ENCODE peak calls at places on chromosomes 4 and X, in five cellular contexts. A is keratinocyte, F is cardiac muscle cell, E is fibroblast of lung, X is GM12865. N is an unnamed sample.

GRCh38 chr4:128376303-128376702 is 88.7 kb upstream of the PGRMC2 start:
- DNase-seq in X (no peak), E (no peak), A (no peak), F (no peak), N (no peak)

GRCh38 chrX:120857240-120857639 is 18.4 kb downstream of the CT47B1 start:
- DNase-seq in E (no peak), A (no peak), F (no peak), X (peak; percentile 4), N (peak; percentile 1)

GRCh38 chr4:86927843-86928395 is 6.9 kb upstream of the AFF1 start:
- DNase-seq in X (no peak), E (peak; percentile 97), A (peak; percentile 92), F (no peak), N (peak; percentile 98)

GRCh38 chrX:9336501-9336900 is 128.4 kb upstream of the TBL1X start:
- DNase-seq in E (no peak), A (no peak), X (no peak), F (no peak), N (no peak)

GRCh38 chr4:128241425-128241913 is 46.1 kb downstream of the PGRMC2 start:
- DNase-seq in X (no peak), E (peak; percentile 93), F (no peak), A (peak; percentile 93), N (peak; percentile 92)

GRCh38 chr4:118829107-118829506 is 6.8 kb downstream of the SEC24D start:
- DNase-seq in X (no peak), A (no peak), F (no peak), E (no peak), N (no peak)

GRCh38 chrX:57595381-57595811 is 3.6 kb downstream of the ZXDB start:
- DNase-seq in F (no peak), A (peak; percentile 41), X (peak; percentile 16), E (peak; percentile 91), N (peak; percentile 77)

GRCh38 chrX:154019633-154020499 is at the start of gene IRAK1:
- DNase-seq in E (peak; percentile 57), F (peak; percentile 51), A (no peak), X (peak; percentile 69), N (peak; percentile 60)

GRCh38 chr4:103100691-103101090 is 1.1 kb upstream of the BDH2 start:
- DNase-seq in A (no peak), E (no peak), X (no peak), F (no peak), N (no peak)

GRCh38 chrX:44092778-44093177 is 119.6 kb upstream of the NDP start:
- DNase-seq in E (no peak), A (no peak), F (no peak), X (no peak), N (no peak)

GRCh38 chr4:111187108-111187507 is 564.2 kb upstream of the PITX2 start:
- DNase-seq in E (no peak), X (no peak), A (no peak), F (no peak), N (no peak)

GRCh38 chrX:13699183-13699826 is 10.4 kb downstream of the RAB9A start:
- DNase-seq in E (peak; percentile 47), F (no peak), X (peak; percentile 49), A (no peak), N (no peak)

GRCh38 chrX:110383414-110383813 is 24.8 kb downstream of the RTL9 start:
- DNase-seq in F (no peak), X (no peak), A (no peak), E (peak; percentile 92), N (peak; percentile 83)

GRCh38 chr4:173990879-173991231 is 292.6 kb downstream of the FBXO8 start:
- DNase-seq in X (no peak), A (no peak), E (no peak), F (peak; percentile 87), N (peak; percentile 62)

GRCh38 chr4:7960790-7961655 is 21.4 kb upstream of the AFAP1 start:
- DNase-seq in F (peak; percentile 42), X (peak; percentile 41), A (no peak), E (peak; percentile 100), N (peak; percentile 99)

GRCh38 chr4:145298885-145299284 is 118.5 kb upstream of the OTUD4 start:
- DNase-seq in E (no peak), X (peak; percentile 54), F (no peak), A (no peak), N (no peak)

GRCh38 chr4:70670332-70671014 is 4.2 kb upstream of the JCHAIN start:
- DNase-seq in A (no peak), E (peak; percentile 64), X (no peak), F (no peak), N (no peak)

GRCh38 chr4:152255437-152255836 is 280.5 kb downstream of the FBXW7 start:
- DNase-seq in F (peak; percentile 37), X (peak; percentile 89), A (no peak), E (peak; percentile 44), N (peak; percentile 14)

GRCh38 chrX:85992811-85993229 is 54.5 kb downstream of the CHM start:
- DNase-seq in E (peak; percentile 55), F (no peak), A (no peak), X (no peak), N (peak; percentile 37)

GRCh38 chrX:102867254-102867653 is 69.8 kb upstream of the RAB40AL start:
- DNase-seq in X (no peak), E (no peak), A (no peak), F (no peak), N (no peak)

GRCh38 chr4:114474401-114474800 is 124.2 kb upstream of the UGT8 start:
- DNase-seq in X (no peak), E (peak; percentile 12), F (no peak), A (no peak), N (no peak)

GRCh38 chrX:74924449-74925209 is 623 bp downstream of the NEXMIF start:
- DNase-seq in X (peak; percentile 80), E (peak; percentile 7), F (peak; percentile 28), A (no peak), N (peak; percentile 2)

GRCh38 chr4:139241086-139241783 is 38.8 kb downstream of the MGARP start:
- DNase-seq in E (no peak), A (no peak), F (no peak), X (no peak), N (no peak)

GRCh38 chrX:9429767-9430166 is 35.1 kb upstream of the TBL1X start:
- DNase-seq in F (no peak), E (no peak), A (no peak), X (no peak), N (no peak)

GRCh38 chrX:100477468-100477867 is 67.4 kb upstream of the PCDH19 start:
- DNase-seq in F (no peak), E (no peak), X (no peak), A (no peak), N (no peak)

DNA sequence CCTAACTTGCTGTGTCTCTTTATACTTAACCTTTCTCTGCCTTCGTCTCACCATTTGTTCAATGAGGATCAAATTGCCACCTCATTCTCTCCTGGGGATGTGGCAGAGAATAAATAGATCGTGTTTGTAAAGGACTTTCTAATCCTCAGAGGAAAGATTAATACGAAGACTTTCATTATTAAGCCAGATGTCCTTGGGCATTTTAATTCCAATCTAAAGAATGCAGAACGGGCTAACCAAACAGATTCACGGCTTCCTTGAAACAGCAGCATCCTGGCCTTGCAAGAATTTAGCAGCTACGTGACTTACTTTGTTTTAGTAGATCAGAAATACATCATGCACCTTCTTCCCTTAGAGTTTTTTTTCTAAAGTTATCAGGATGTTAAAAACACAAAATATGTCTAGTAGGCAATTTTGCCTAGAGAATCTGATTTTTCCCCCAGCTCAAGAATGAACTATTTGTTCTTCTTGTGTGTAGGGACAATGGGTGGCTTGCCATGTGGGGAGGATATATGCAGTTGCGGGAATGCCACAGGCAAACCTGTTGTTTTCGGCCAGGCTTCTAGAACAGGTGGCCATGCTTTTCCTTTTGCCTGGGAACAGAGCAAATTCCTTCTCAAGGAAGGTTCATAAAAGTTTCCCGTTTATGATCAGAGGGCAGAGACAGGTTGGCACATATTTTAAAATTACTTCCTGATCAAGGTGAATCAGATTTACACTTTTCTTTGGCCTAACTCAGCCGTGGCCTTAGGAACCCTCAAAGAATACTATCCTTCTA is 3.0 kb downstream of the MID1 start:
- DNase-seq in X (no peak), A (no peak), F (no peak), E (peak; percentile 14), N (no peak)
- H3K4me3 ChIP-seq in X (no peak overlapping the region), A (peak overlapping the region; percentile 77), F (peak overlapping the region; percentile 46), E (peak overlapping the region; percentile 89), N (peak overlapping the region; percentile 71)

GRCh38 chrX:47112316-47112954 is 32.1 kb downstream of the NDUFB11 start:
- DNase-seq in A (no peak), X (no peak), F (no peak), E (peak; percentile 11), N (no peak)
- TF ChIP-seq CTCF in A (no peak), X (no peak), F (no peak), E (no peak), N (no peak)

GRCh38 chr4:82217986-82218715 is 155.6 kb downstream of the HNRNPD start:
- DNase-seq in F (no peak), E (no peak), A (no peak), X (no peak), N (peak; percentile 1)

GRCh38 chr4:82219346-82219745 is 154.4 kb downstream of the HNRNPD start:
- DNase-seq in F (no peak), X (no peak), E (no peak), A (no peak), N (no peak)

DNA sequence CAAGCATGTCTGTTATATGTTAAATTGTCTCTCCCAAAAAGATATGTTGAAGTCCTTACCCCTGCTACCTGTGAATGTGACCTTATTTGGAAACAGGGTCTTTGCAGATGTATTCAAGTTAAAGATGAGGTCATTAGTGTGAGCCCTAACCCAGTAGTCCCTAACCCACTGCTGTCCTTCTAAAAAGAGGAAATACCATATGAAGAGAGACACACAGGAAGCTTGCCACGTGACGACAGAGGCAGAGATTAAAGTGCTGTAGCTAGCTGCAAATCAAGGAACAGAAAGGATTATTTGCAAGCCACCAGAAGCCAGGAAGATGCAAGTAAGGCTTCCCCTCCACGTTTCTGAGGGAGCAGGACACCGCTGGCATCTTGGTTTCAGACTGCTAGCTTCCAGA is 150.1 kb downstream of the HNRNPD start:
- DNase-seq in E (no peak), F (no peak), A (no peak), X (no peak), N (peak; percentile 2)
- H3K4me3 ChIP-seq in E (no peak overlapping the region), F (no peak overlapping the region), A (no peak overlapping the region), X (no peak overlapping the region), N (no peak overlapping the region)

DNA sequence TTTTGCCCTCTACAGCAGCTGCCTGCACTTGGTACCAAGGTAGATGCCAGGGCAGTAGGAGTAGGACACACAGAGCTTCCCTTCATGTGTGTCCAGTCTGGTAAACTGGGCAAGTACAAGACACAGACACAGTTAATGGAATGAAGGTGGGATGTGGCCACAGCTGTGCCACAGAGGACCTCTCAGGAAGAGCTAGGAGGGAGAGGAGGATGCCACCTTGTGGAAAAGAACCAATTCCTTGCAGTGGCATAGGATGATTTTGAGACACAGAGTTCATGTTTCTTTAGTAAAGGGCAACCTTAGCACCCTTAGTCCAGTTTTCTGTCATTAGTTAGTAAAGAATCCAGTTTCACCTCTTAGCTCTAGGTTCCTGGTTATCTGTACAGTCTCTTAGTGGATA is 36.3 kb upstream of the TBC1D14 start:
- DNase-seq in X (peak; percentile 18), F (no peak), E (no peak), A (no peak), N (peak; percentile 25)
- TF ChIP-seq CTCF in X (no peak), F (peak; percentile 27), E (no peak), A (no peak), N (peak; percentile 12)

N was measured in fibroblast of pulmonary artery.